ENCODE peak calls at places on chromosomes 1 and 21, in seven cellular contexts. Y is CD8-positive, alpha-beta memory T cell; V is mesendoderm; N is astrocyte of the cerebellum; S is BE2C; P is adrenal gland; T is GM12878. C is an unnamed sample.

GRCh38 chr21:32560896-32561295 is 24.4 kb downstream of the TCP10L start:
- DNase-seq in S (no peak), Y (no peak), V (no peak), N (no peak), P (no peak), T (no peak), C (no peak)

GRCh38 chr1:53380296-53380695 is 52.4 kb upstream of the LRP8 start:
- DNase-seq in T (no peak), N (no peak), P (no peak), S (no peak), V (no peak), Y (no peak), C (no peak)

GRCh38 chr1:188128761-188129160 is 1300.0 kb downstream of the PLA2G4A start:
- DNase-seq in V (peak), S (peak), P (no peak), Y (no peak), T (no peak), N (no peak), C (peak)

GRCh38 chr1:50333595-50333974 is 89.7 kb downstream of the DMRTA2 start:
- DNase-seq in N (no peak), Y (peak), S (no peak), V (peak), P (peak), T (no peak), C (peak)

GRCh38 chr1:160169553-160170399 is 18.4 kb downstream of the ATP1A4 start:
- DNase-seq in V (peak), P (no peak), Y (no peak), T (peak), N (peak), S (no peak), C (peak)

GRCh38 chr1:153978274-153978909 is 918 bp upstream of the JTB start:
- DNase-seq in N (no peak), S (no peak), T (no peak), P (no peak), Y (no peak), V (no peak), C (no peak)

GRCh38 chr1:33872275-33872674 is 8.4 kb downstream of the HMGB4 start:
- DNase-seq in N (no peak), P (no peak), V (no peak), S (no peak), T (no peak), Y (no peak), C (no peak)

GRCh38 chr21:35674895-35675470 is 385.3 kb downstream of the SETD4 start:
- DNase-seq in T (no peak), V (no peak), Y (no peak), S (no peak), N (no peak), P (no peak), C (peak)

GRCh38 chr1:230091473-230092231 is 24.6 kb downstream of the GALNT2 start:
- DNase-seq in V (no peak), P (no peak), T (no peak), Y (no peak), S (no peak), N (no peak), C (peak)

GRCh38 chr1:178172939-178173338 is 79.0 kb downstream of the RASAL2 start:
- DNase-seq in V (peak), N (peak), T (no peak), Y (no peak), S (no peak), P (no peak), C (peak)

GRCh38 chr1:71861022-71861421 is 421.3 kb downstream of the NEGR1 start:
- DNase-seq in S (no peak), T (no peak), Y (no peak), N (no peak), V (no peak), P (no peak), C (no peak)

GRCh38 chr1:37765937-37766664 is 1.2 kb upstream of the EPHA10 start:
- DNase-seq in N (no peak), Y (no peak), V (no peak), T (no peak), S (peak), P (no peak), C (peak)

GRCh38 chr1:17207046-17207445 is 2.1 kb downstream of the PADI1 start:
- DNase-seq in Y (no peak), V (no peak), T (peak), N (no peak), S (no peak), P (peak), C (no peak)

GRCh38 chr1:212554401-212554800 is 54.2 kb upstream of the ATF3 start:
- DNase-seq in N (no peak), Y (no peak), T (no peak), S (no peak), V (no peak), P (no peak), C (no peak)

GRCh38 chr1:194014004-194014403 is 827.6 kb upstream of the B3GALT2 start:
- DNase-seq in P (no peak), T (no peak), N (no peak), Y (no peak), V (no peak), S (no peak), C (peak)

GRCh38 chr21:45041351-45041805 is 33.0 kb upstream of the ADARB1 start:
- DNase-seq in S (peak), N (no peak), V (no peak), T (no peak), Y (no peak), P (peak), C (peak)

GRCh38 chr1:25430073-25430665 is 528 bp upstream of the MACO1 start:
- DNase-seq in Y (peak), V (peak), T (no peak), P (peak), S (peak), N (no peak), C (peak)

GRCh38 chr1:228849011-228849541 is 113.8 kb downstream of the RHOU start:
- DNase-seq in T (peak), S (no peak), V (peak), P (no peak), N (no peak), Y (no peak), C (no peak)

GRCh38 chr1:182784556-182785171 is 4.9 kb upstream of the NPL start:
- DNase-seq in P (no peak), N (peak), Y (no peak), S (peak), V (peak), T (no peak), C (peak)

GRCh38 chr1:19078503-19078902 is 122.0 kb upstream of the IFFO2 start:
- DNase-seq in P (no peak), Y (no peak), T (no peak), V (no peak), N (no peak), S (no peak), C (no peak)

GRCh38 chr1:184409011-184409410 is 22.2 kb downstream of the C1orf21 start:
- DNase-seq in Y (no peak), N (no peak), P (no peak), T (no peak), S (no peak), V (no peak), C (peak)

GRCh38 chr1:41221995-41222991 is 19.8 kb downstream of the SCMH1 start:
- DNase-seq in Y (no peak), S (peak), P (no peak), V (no peak), N (no peak), T (no peak), C (peak)

GRCh38 chr1:229411434-229412055 is 22.3 kb downstream of the ACTA1 start:
- DNase-seq in P (no peak), Y (no peak), S (no peak), T (no peak), N (no peak), V (no peak), C (no peak)

GRCh38 chr1:10694274-10694632 is 102.2 kb downstream of the CASZ1 start:
- DNase-seq in P (no peak), Y (peak), V (peak), N (no peak), S (no peak), T (no peak), C (peak)

GRCh38 chr1:107687846-107688753 is 276.9 kb downstream of the VAV3 start:
- DNase-seq in N (peak), V (peak), P (no peak), T (no peak), Y (no peak), S (no peak), C (peak)
- H3K4me3 ChIP-seq in N (no peak), V (no peak), P (no peak), T (no peak), Y (no peak), S (no peak), C (no peak)

GRCh38 chr1:1615256-1616044 is at the start of gene MIB2:
- DNase-seq in Y (peak), V (peak), P (peak), S (peak), N (peak), T (peak), C (peak)

GRCh38 chr1:1617925-1618324 is 2.6 kb downstream of the MIB2 start:
- DNase-seq in V (no peak), S (no peak), N (no peak), Y (no peak), T (no peak), P (no peak), C (no peak)

GRCh38 chr1:1617516-1617915 is 2.2 kb downstream of the MIB2 start:
- DNase-seq in N (no peak), T (no peak), S (no peak), P (no peak), Y (no peak), V (no peak), C (no peak)

GRCh38 chr1:1616045-1616821 is 933 bp downstream of the MIB2 start:
- DNase-seq in V (no peak), T (no peak), N (no peak), P (peak), Y (peak), S (peak), C (no peak)

GRCh38 chr1:1616838-1617237 is 1.5 kb downstream of the MIB2 start:
- DNase-seq in S (peak), P (no peak), N (no peak), V (no peak), Y (no peak), T (no peak), C (no peak)
- H3K4me3 ChIP-seq in S (peak), P (peak), N (peak), V (no peak), Y (peak), T (peak), C (peak)

GRCh38 chr1:31180338-31180737 is 59.3 kb downstream of the NKAIN1 start:
- DNase-seq in P (no peak), Y (no peak), N (no peak), T (no peak), V (no peak), S (no peak), C (peak)

GRCh38 chr1:31183927-31184554 is 55.6 kb downstream of the NKAIN1 start:
- DNase-seq in N (peak), T (no peak), S (peak), P (peak), Y (peak), V (peak), C (peak)

GRCh38 chr1:31183126-31183525 is 56.6 kb downstream of the NKAIN1 start:
- DNase-seq in N (no peak), P (no peak), Y (no peak), S (no peak), T (no peak), V (no peak), C (no peak)

GRCh38 chr1:31181515-31182343 is 58.0 kb downstream of the NKAIN1 start:
- DNase-seq in T (no peak), V (peak), N (no peak), S (peak), P (peak), Y (peak), C (peak)

GRCh38 chr1:31182352-31182751 is 57.3 kb downstream of the NKAIN1 start:
- DNase-seq in T (no peak), V (peak), S (peak), P (peak), N (peak), Y (peak), C (peak)
- H3K4me3 ChIP-seq in T (no peak), V (no peak), S (peak), P (peak), N (no peak), Y (no peak), C (no peak)

DNA sequence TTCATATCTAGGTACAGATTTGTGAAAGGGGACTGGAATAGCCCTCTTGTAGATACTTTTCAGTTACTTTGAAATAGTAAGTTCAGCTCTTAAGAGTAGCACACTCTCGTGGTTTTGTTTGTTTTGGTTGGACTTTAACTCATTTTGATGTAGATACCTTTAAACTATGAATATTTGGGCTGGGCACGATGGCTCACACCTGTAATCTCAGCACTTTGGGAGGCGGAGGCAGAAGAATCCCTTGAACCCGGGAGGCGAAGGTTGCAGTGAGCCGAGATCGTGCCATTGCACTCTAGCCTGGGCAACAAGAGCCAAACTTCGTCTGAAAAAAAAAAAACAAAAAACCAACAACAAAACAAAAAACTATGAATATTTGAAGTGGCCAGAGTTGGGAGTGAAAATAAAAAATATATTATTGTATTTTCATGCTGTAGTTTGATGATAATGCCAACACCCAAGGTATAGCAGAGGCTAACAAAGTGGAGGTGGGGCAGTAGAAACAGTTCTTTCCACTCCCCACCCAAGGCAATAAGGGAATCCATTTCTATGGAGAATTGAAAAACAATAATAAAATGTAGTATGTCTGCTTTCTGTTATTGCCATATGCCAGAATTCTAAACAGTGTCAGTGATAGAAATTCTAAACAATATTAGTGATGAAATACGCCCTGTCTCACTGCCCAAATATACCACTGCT is 1.7 kb downstream of the ZNF326 start:
- DNase-seq in T (no peak), Y (no peak), V (no peak), S (no peak), N (no peak), P (no peak), C (no peak)
- H3K4me3 ChIP-seq in T (peak), Y (peak), V (no peak), S (peak), N (peak), P (peak), C (peak)

DNA sequence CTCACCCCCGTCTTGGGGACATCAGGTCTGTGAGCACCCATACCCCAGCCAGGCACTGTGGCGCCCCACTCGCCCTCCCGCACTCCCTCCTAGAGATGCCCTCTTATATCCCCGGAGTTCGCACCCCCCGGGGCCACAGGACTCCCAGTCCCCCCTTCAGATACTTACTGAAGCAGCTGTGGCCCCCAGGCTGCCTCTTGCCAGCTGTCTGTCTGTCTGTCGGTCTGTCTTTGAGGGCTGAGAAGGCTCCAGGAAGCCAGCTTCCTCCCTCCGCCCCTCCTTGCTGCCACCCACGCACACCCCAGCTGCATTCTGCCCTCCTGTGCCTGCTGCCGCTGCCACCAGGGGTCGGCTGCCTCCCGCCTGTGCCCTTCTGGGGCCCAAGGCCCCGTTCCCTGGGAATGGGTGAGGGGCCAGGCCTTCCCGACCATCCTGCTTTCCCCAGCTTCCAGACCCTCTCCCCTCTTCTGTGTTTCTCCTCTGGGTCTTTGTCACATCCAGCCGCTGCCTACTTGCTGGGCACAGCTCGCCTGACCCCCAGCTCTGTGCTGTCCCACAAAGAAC is at the start of gene PTPN7:
- DNase-seq in P (no peak), Y (peak), N (no peak), T (peak), S (no peak), V (no peak), C (no peak)
- H3K4me3 ChIP-seq in P (peak), Y (peak), N (no peak), T (peak), S (no peak), V (no peak), C (no peak)

DNA sequence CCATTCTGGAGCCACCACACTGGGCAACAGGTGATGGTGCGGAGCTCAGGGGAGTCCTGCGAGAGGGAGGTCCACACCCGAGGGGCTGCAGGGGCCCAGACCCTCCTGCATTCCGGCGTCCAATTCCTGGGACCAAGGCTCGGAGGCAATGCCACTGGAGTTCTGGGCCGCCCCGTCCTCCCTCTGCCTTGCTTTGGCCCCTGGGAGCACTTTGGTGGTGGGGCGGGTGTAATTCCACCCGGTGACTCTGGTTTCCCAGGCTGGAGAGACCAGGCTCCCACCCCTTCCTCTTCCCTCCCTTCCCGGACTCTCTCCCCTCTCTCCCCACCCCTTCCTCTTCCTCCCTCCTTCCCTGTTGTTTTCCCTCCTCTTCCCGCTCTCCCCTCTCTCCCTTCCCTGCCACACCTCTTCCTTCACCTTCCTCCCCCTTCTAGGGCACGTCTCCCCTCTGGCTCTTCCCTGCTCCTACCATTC is 1.9 kb downstream of the PRKCZ start:
- DNase-seq in Y (no peak), N (no peak), T (no peak), S (no peak), V (no peak), P (no peak), C (no peak)
- H3K4me3 ChIP-seq in Y (no peak), N (no peak), T (no peak), S (no peak), V (no peak), P (no peak), C (no peak)

GRCh38 chr1:217140041-217140901 is 417.0 kb upstream of the ESRRG start:
- DNase-seq in P (no peak), S (no peak), Y (no peak), V (peak), T (no peak), N (no peak), C (no peak)
- H3K4me3 ChIP-seq in P (no peak), S (no peak), Y (no peak), V (no peak), T (no peak), N (peak), C (no peak)

GRCh38 chr1:39214998-39215873 is 10.7 kb downstream of the MACF1 start:
- DNase-seq in Y (peak), T (peak), P (no peak), V (peak), S (no peak), N (no peak), C (peak)
- H3K4me3 ChIP-seq in Y (peak), T (peak), P (peak), V (no peak), S (no peak), N (no peak), C (no peak)